ENCODE peak calls at places on chromosome 2, in nine cellular contexts. I, J, T, V, C, K, X, R and Q are unnamed samples.

GRCh38 chr2:134348239-134348638 is 94.4 kb downstream of the MGAT5 start:
- DNase-seq in J (peak), I (peak), V (no peak), C (no peak), T (no peak), X (no peak), R (no peak), K (no peak), Q (no peak)

GRCh38 chr2:32617790-32618189 is 10.1 kb upstream of the TTC27 start:
- DNase-seq in J (no peak), T (no peak), V (no peak), I (no peak), X (no peak), R (no peak), K (no peak), C (no peak), Q (no peak)

GRCh38 chr2:237429761-237430160 is 15.8 kb upstream of the COL6A3 start:
- DNase-seq in K (no peak), J (no peak), X (no peak), T (no peak), R (no peak), I (no peak), V (no peak), C (no peak), Q (no peak)

GRCh38 chr2:96100893-96101304 is 15.5 kb downstream of the ADRA2B start:
- DNase-seq in X (peak), V (no peak), R (no peak), K (peak), T (no peak), J (no peak), I (no peak), C (no peak), Q (no peak)

GRCh38 chr2:83081835-83082522 is 1377.1 kb downstream of the SUCLG1 start:
- DNase-seq in K (peak), J (peak), X (peak), I (peak), V (peak), T (no peak), R (no peak), C (no peak), Q (no peak)

GRCh38 chr2:71965530-71965929 is 182.1 kb downstream of the CYP26B1 start:
- DNase-seq in K (no peak), C (no peak), V (no peak), I (no peak), X (no peak), J (no peak), R (no peak), T (no peak), Q (no peak)

GRCh38 chr2:109222825-109223471 is 93.9 kb downstream of the SH3RF3 start:
- DNase-seq in C (no peak), X (no peak), I (no peak), T (no peak), J (no peak), R (no peak), K (no peak), V (no peak), Q (no peak)

GRCh38 chr2:68732533-68732932 is 2.1 kb upstream of the ARHGAP25 start:
- DNase-seq in R (no peak), I (no peak), K (no peak), T (no peak), X (no peak), J (no peak), C (no peak), V (no peak), Q (no peak)

GRCh38 chr2:46134531-46135229 is 162.5 kb upstream of the EPAS1 start:
- DNase-seq in I (peak), X (no peak), J (peak), C (no peak), V (no peak), T (no peak), R (no peak), K (no peak), Q (no peak)

GRCh38 chr2:73291093-73291460 is 2.3 kb downstream of the EGR4 start:
- DNase-seq in C (peak), K (peak), T (no peak), X (peak), V (no peak), R (peak), I (peak), J (peak), Q (peak)

GRCh38 chr2:232993231-232993821 is 19.7 kb downstream of the NGEF start:
- DNase-seq in V (no peak), I (no peak), X (no peak), R (no peak), C (no peak), J (no peak), T (no peak), K (no peak), Q (no peak)

GRCh38 chr2:86541282-86541681 is 22.0 kb downstream of the CHMP3 start:
- DNase-seq in V (no peak), J (peak), T (no peak), C (no peak), R (no peak), I (no peak), K (no peak), X (no peak), Q (no peak)

GRCh38 chr2:186437719-186438118 is 48.3 kb upstream of the ZC3H15 start:
- DNase-seq in T (no peak), V (no peak), I (no peak), K (no peak), C (no peak), J (no peak), R (no peak), X (no peak), Q (no peak)

GRCh38 chr2:17188726-17189125 is 329.5 kb downstream of the RAD51AP2 start:
- DNase-seq in J (no peak), X (no peak), T (no peak), V (no peak), I (no peak), C (no peak), K (no peak), R (no peak), Q (no peak)

GRCh38 chr2:74232426-74232825 is 34.0 kb downstream of the MTHFD2 start:
- DNase-seq in J (no peak), I (no peak), R (no peak), V (no peak), X (no peak), C (no peak), T (no peak), K (peak), Q (no peak)

GRCh38 chr2:142874293-142874814 is 3.1 kb upstream of the KYNU start:
- DNase-seq in T (peak), C (no peak), R (no peak), V (peak), X (no peak), I (peak), J (peak), K (no peak), Q (peak)

GRCh38 chr2:239275037-239275685 is 125.7 kb downstream of the HDAC4 start:
- DNase-seq in I (peak), R (peak), C (peak), J (peak), V (peak), K (peak), T (peak), X (no peak), Q (peak)

GRCh38 chr2:186868344-186868743 is 19.4 kb upstream of the ZSWIM2 start:
- DNase-seq in I (peak), X (no peak), J (peak), C (no peak), T (no peak), R (no peak), K (peak), V (no peak), Q (no peak)

GRCh38 chr2:70160545-70160944 is 30.3 kb downstream of the C2orf42 start:
- DNase-seq in T (no peak), V (no peak), J (no peak), X (no peak), K (no peak), I (no peak), R (no peak), C (no peak), Q (no peak)

GRCh38 chr2:148614332-148615049 is 30.1 kb upstream of the EPC2 start:
- DNase-seq in R (no peak), I (peak), V (peak), J (peak), K (no peak), C (peak), T (no peak), X (no peak), Q (peak)

GRCh38 chr2:43293744-43294695 is 67.6 kb upstream of the ZFP36L2 start:
- DNase-seq in R (no peak), X (no peak), T (peak), V (peak), C (peak), J (peak), I (peak), K (no peak), Q (peak)

GRCh38 chr2:237478969-237479368 is 8.1 kb upstream of the MLPH start:
- DNase-seq in C (no peak), J (no peak), K (no peak), I (no peak), V (no peak), T (no peak), R (no peak), X (no peak), Q (no peak)

GRCh38 chr2:42618116-42618515 is 49.7 kb downstream of the MTA3 start:
- DNase-seq in V (no peak), J (peak), T (no peak), C (no peak), X (no peak), I (no peak), R (no peak), K (no peak), Q (no peak)

GRCh38 chr2:16318474-16319195 is 347.0 kb downstream of the CYRIA start:
- DNase-seq in X (no peak), I (no peak), V (no peak), K (no peak), C (no peak), R (no peak), J (no peak), T (no peak), Q (no peak)

GRCh38 chr2:218885981-218886447 is 5.4 kb downstream of the WNT10A start:
- DNase-seq in X (no peak), J (no peak), V (no peak), T (no peak), I (no peak), K (no peak), R (no peak), C (peak), Q (no peak)

GRCh38 chr2:32697156-32697555 is 69.3 kb downstream of the TTC27 start:
- DNase-seq in R (no peak), V (no peak), C (no peak), J (peak), X (no peak), I (peak), T (no peak), K (no peak), Q (no peak)

GRCh38 chr2:217216316-217216715 is 356.5 kb upstream of the TNP1 start:
- DNase-seq in R (no peak), C (no peak), V (no peak), I (no peak), J (no peak), X (no peak), T (no peak), K (no peak), Q (no peak)

GRCh38 chr2:24111407-24111861 is 11.7 kb downstream of the PFN4 start:
- DNase-seq in R (no peak), K (no peak), I (peak), C (no peak), V (no peak), T (no peak), X (no peak), J (no peak), Q (no peak)

GRCh38 chr2:202104286-202104870 is 31.3 kb downstream of the KIAA2012 start:
- DNase-seq in J (peak), I (peak), K (peak), T (peak), R (no peak), V (peak), X (peak), C (peak), Q (peak)

GRCh38 chr2:229731916-229732315 is 17.6 kb upstream of the DNER start:
- DNase-seq in X (no peak), T (no peak), I (peak), J (peak), C (no peak), K (no peak), V (peak), R (no peak), Q (no peak)

GRCh38 chr2:132595186-132595585 is 74.8 kb downstream of the LYPD1 start:
- DNase-seq in I (no peak), R (no peak), V (no peak), T (no peak), X (no peak), C (no peak), K (no peak), J (no peak), Q (no peak)

GRCh38 chr2:235641333-235641732 is 147.5 kb downstream of the AGAP1 start:
- DNase-seq in R (no peak), K (no peak), V (no peak), J (peak), X (no peak), C (no peak), T (no peak), I (peak), Q (no peak)

GRCh38 chr2:122980672-122981071 is 1044.4 kb upstream of the CNTNAP5 start:
- DNase-seq in X (no peak), K (no peak), R (no peak), T (no peak), V (no peak), C (no peak), I (peak), J (peak), Q (no peak)

GRCh38 chr2:71974846-71975245 is 172.8 kb downstream of the CYP26B1 start:
- DNase-seq in I (peak), J (peak), R (no peak), K (no peak), C (no peak), T (no peak), X (no peak), V (no peak), Q (no peak)

GRCh38 chr2:65193446-65193845 is 34.2 kb upstream of the ACTR2 start:
- DNase-seq in T (no peak), V (no peak), C (no peak), J (no peak), R (no peak), I (no peak), K (no peak), X (no peak), Q (no peak)
- TF ChIP-seq CTCF in T (no peak), V (no peak), C (no peak), J (no peak), R (no peak), I (no peak), K (no peak), X (no peak), Q (no peak)

DNA sequence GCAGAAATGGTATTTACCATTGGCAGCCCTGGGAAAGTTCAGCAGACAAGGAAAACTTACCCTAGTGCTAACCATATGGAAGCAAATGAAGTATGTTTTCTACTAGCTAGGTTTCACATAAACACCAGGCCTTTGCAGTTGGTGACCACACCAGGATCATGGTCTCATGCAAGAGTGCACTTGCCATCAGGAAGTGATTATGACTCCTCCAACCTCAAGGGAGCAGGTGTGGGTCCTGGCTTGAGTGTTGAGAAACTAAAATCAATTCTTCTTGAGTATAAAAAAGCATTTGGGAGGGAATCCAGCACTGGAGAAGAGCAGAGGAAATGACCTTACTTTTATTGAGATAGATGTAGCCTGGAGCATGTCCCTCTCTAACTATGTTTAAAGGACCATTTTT is 56.8 kb upstream of the SPAG16 start:
- DNase-seq in I (peak), K (no peak), J (no peak), X (no peak), C (no peak), V (peak), T (no peak), R (no peak), Q (no peak)
- TF ChIP-seq CTCF in I (no peak), K (no peak), J (no peak), X (no peak), C (no peak), V (no peak), T (no peak), R (no peak), Q (no peak)

GRCh38 chr2:241597561-241597960 is 39.0 kb downstream of the BOK start:
- DNase-seq in R (no peak), T (no peak), V (no peak), X (no peak), I (no peak), C (no peak), J (no peak), K (no peak), Q (no peak)

GRCh38 chr2:241598061-241598460 is 38.9 kb downstream of the THAP4 start:
- DNase-seq in T (no peak), X (no peak), V (no peak), C (no peak), I (no peak), K (no peak), J (no peak), R (no peak), Q (no peak)

GRCh38 chr2:241595600-241596140 is 37.1 kb downstream of the BOK start:
- DNase-seq in I (no peak), J (no peak), K (no peak), X (no peak), T (no peak), R (no peak), V (no peak), C (no peak), Q (no peak)

GRCh38 chr2:241601841-241602240 is 35.1 kb downstream of the THAP4 start:
- DNase-seq in R (no peak), J (no peak), T (no peak), I (no peak), C (no peak), K (no peak), V (no peak), X (no peak), Q (no peak)

DNA sequence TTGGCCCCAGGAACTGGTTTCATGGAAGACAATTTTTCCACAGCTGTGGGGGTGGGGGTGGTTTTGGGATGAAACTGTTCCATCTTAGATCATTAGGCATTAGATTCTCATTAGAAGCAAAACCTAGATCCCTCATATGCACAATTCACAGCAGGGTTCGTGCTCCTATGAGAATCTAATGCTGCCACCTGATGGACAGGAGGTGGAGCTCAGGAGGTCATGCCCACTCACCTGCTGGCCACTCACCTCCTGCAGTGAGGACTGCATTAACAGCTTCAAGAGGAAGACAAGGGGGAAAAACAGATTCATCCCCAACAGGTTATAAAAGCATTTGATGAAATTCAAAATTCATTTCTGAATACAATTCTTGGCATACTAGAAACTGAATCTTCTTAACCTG is 38.5 kb downstream of the THAP4 start:
- DNase-seq in I (no peak), J (peak), T (no peak), C (no peak), K (peak), V (no peak), X (no peak), R (no peak), Q (peak)
- TF ChIP-seq CTCF in I (no peak), J (peak), T (no peak), C (peak), K (no peak), V (no peak), X (no peak), R (no peak), Q (peak)

GRCh38 chr2:171956135-171956830 is 34.0 kb downstream of the HAT1 start:
- DNase-seq in R (no peak), T (no peak), I (no peak), V (no peak), X (no peak), C (no peak), J (no peak), K (no peak), Q (no peak)
- TF ChIP-seq CTCF in R (no peak), T (no peak), I (no peak), V (no peak), X (no peak), C (no peak), J (no peak), K (no peak), Q (no peak)

GRCh38 chr2:113406114-113406513 is 31.4 kb upstream of the ZNG1B start:
- DNase-seq in T (no peak), X (no peak), K (no peak), I (no peak), J (no peak), C (no peak), V (no peak), R (no peak), Q (no peak)

GRCh38 chr2:113407446-113408099 is 29.9 kb upstream of the ZNG1B start:
- DNase-seq in C (no peak), X (no peak), R (no peak), K (no peak), T (no peak), V (no peak), J (peak), I (no peak), Q (no peak)
- TF ChIP-seq CTCF in C (no peak), X (peak), R (no peak), K (peak), T (peak), V (peak), J (peak), I (peak), Q (no peak)